ENCODE peak calls at places on chromosome 7, in eight cellular contexts. One of them, this sample, is unnamed.

GRCh38 chr7:78679477-78679876 is 774.0 kb downstream of the MAGI2 start:
- DNase-seq in kidney epithelial cell: no peak
- DNase-seq in cardiac muscle cell: no peak
- DNase-seq in fibroblast of pulmonary artery: no peak
- DNase-seq in body of pancreas: no peak
- DNase-seq in psoas muscle: no peak
- DNase-seq in cardiac fibroblast: no peak
- DNase-seq in GM23338: no peak
- DNase-seq in this sample: no peak

GRCh38 chr7:50182734-50183133 is 89.7 kb upstream of the ZPBP start:
- DNase-seq in kidney epithelial cell: no peak
- DNase-seq in cardiac muscle cell: no peak
- DNase-seq in fibroblast of pulmonary artery: no peak
- DNase-seq in body of pancreas: peak
- DNase-seq in psoas muscle: no peak
- DNase-seq in cardiac fibroblast: no peak
- DNase-seq in GM23338: peak
- DNase-seq in this sample: no peak

GRCh38 chr7:122362473-122362872 is 57.9 kb upstream of the FEZF1 start:
- DNase-seq in kidney epithelial cell: no peak
- DNase-seq in cardiac muscle cell: no peak
- DNase-seq in fibroblast of pulmonary artery: no peak
- DNase-seq in body of pancreas: no peak
- DNase-seq in psoas muscle: no peak
- DNase-seq in cardiac fibroblast: no peak
- DNase-seq in GM23338: no peak
- DNase-seq in this sample: no peak

GRCh38 chr7:66162622-66163021 is 42.5 kb upstream of the TPST1 start:
- DNase-seq in kidney epithelial cell: no peak
- DNase-seq in cardiac muscle cell: no peak
- DNase-seq in fibroblast of pulmonary artery: no peak
- DNase-seq in body of pancreas: no peak
- DNase-seq in psoas muscle: no peak
- DNase-seq in cardiac fibroblast: no peak
- DNase-seq in GM23338: no peak
- DNase-seq in this sample: no peak

GRCh38 chr7:28347462-28347861 is 64.9 kb upstream of the CREB5 start:
- DNase-seq in kidney epithelial cell: no peak
- DNase-seq in cardiac muscle cell: no peak
- DNase-seq in fibroblast of pulmonary artery: peak
- DNase-seq in body of pancreas: no peak
- DNase-seq in psoas muscle: no peak
- DNase-seq in cardiac fibroblast: peak
- DNase-seq in GM23338: no peak
- DNase-seq in this sample: no peak

GRCh38 chr7:101941481-101942383 is 124.3 kb downstream of the CUX1 start:
- DNase-seq in kidney epithelial cell: peak
- DNase-seq in cardiac muscle cell: no peak
- DNase-seq in fibroblast of pulmonary artery: peak
- DNase-seq in body of pancreas: peak
- DNase-seq in psoas muscle: no peak
- DNase-seq in cardiac fibroblast: peak
- DNase-seq in GM23338: no peak
- DNase-seq in this sample: no peak

GRCh38 chr7:4725014-4725951 is 43.2 kb downstream of the FOXK1 start:
- DNase-seq in kidney epithelial cell: peak
- DNase-seq in cardiac muscle cell: peak
- DNase-seq in fibroblast of pulmonary artery: peak
- DNase-seq in body of pancreas: peak
- DNase-seq in psoas muscle: peak
- DNase-seq in cardiac fibroblast: peak
- DNase-seq in GM23338: peak
- DNase-seq in this sample: no peak

GRCh38 chr7:125254521-125254920 is 324.9 kb upstream of the POT1 start:
- DNase-seq in kidney epithelial cell: no peak
- DNase-seq in cardiac muscle cell: no peak
- DNase-seq in fibroblast of pulmonary artery: no peak
- DNase-seq in body of pancreas: no peak
- DNase-seq in psoas muscle: no peak
- DNase-seq in cardiac fibroblast: no peak
- DNase-seq in GM23338: no peak
- DNase-seq in this sample: no peak

GRCh38 chr7:96116173-96116572 is 205.7 kb downstream of the SLC25A13 start:
- DNase-seq in kidney epithelial cell: no peak
- DNase-seq in cardiac muscle cell: no peak
- DNase-seq in fibroblast of pulmonary artery: no peak
- DNase-seq in body of pancreas: no peak
- DNase-seq in psoas muscle: no peak
- DNase-seq in cardiac fibroblast: no peak
- DNase-seq in GM23338: no peak
- DNase-seq in this sample: no peak

GRCh38 chr7:129021656-129022055 is 33.3 kb downstream of the TNPO3 start:
- DNase-seq in kidney epithelial cell: no peak
- DNase-seq in cardiac muscle cell: no peak
- DNase-seq in fibroblast of pulmonary artery: no peak
- DNase-seq in body of pancreas: no peak
- DNase-seq in psoas muscle: no peak
- DNase-seq in cardiac fibroblast: no peak
- DNase-seq in GM23338: no peak
- DNase-seq in this sample: no peak

GRCh38 chr7:46291064-46291463 is 370.0 kb upstream of the IGFBP3 start:
- DNase-seq in kidney epithelial cell: no peak
- DNase-seq in cardiac muscle cell: peak
- DNase-seq in fibroblast of pulmonary artery: no peak
- DNase-seq in body of pancreas: no peak
- DNase-seq in psoas muscle: no peak
- DNase-seq in cardiac fibroblast: peak
- DNase-seq in GM23338: no peak
- DNase-seq in this sample: no peak

GRCh38 chr7:47333131-47333887 is 248.6 kb downstream of the TNS3 start:
- DNase-seq in kidney epithelial cell: no peak
- DNase-seq in cardiac muscle cell: no peak
- DNase-seq in fibroblast of pulmonary artery: no peak
- DNase-seq in body of pancreas: no peak
- DNase-seq in psoas muscle: no peak
- DNase-seq in cardiac fibroblast: no peak
- DNase-seq in GM23338: no peak
- DNase-seq in this sample: no peak

GRCh38 chr7:82413237-82413636 is 30.3 kb downstream of the CACNA2D1 start:
- DNase-seq in kidney epithelial cell: no peak
- DNase-seq in cardiac muscle cell: peak
- DNase-seq in fibroblast of pulmonary artery: peak
- DNase-seq in body of pancreas: no peak
- DNase-seq in psoas muscle: no peak
- DNase-seq in cardiac fibroblast: peak
- DNase-seq in GM23338: peak
- DNase-seq in this sample: no peak

DNA sequence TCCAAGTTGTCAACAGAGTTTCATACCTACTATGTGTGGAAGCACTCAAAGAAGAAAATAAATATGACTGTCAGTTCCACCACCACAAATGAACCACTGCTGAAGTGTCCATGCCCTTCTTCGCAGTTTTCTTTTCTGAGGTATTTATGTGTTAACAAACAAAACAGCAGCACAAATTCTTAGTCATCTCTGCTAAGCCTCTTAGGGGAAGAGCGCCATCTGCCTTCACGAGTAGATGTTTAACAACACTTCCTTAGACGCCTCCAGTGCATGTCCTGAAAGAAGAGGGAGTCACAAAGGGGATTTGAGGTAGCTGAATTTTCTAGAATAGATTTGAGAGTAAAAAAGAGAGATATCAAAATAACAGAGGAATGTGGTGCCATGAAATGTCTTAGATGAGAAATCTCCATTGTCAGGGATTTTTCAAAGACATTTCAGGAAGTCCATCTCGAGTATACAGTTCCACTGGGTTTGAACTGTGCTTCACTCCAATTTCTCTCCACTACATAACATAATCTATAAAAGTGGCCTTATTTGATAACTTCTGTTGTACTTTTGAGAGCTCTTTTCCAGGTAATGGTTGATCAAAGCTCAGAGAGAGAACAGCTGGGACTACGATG is 775.3 kb upstream of the POM121L12 start:
- DNase-seq in kidney epithelial cell: no peak
- DNase-seq in cardiac muscle cell: peak
- DNase-seq in fibroblast of pulmonary artery: no peak
- DNase-seq in body of pancreas: no peak
- DNase-seq in psoas muscle: no peak
- DNase-seq in cardiac fibroblast: no peak
- DNase-seq in GM23338: peak
- DNase-seq in this sample: peak
- TF ChIP-seq CTCF in kidney epithelial cell: peak
- TF ChIP-seq CTCF in cardiac muscle cell: no peak
- TF ChIP-seq CTCF in fibroblast of pulmonary artery: no peak
- TF ChIP-seq CTCF in body of pancreas: peak
- TF ChIP-seq CTCF in psoas muscle: no peak
- TF ChIP-seq CTCF in cardiac fibroblast: no peak
- TF ChIP-seq CTCF in GM23338: peak
- TF ChIP-seq CTCF in this sample: peak

GRCh38 chr7:142668495-142668894 is 80.8 kb upstream of the PRSS1 start:
- DNase-seq in kidney epithelial cell: no peak
- DNase-seq in cardiac muscle cell: no peak
- DNase-seq in fibroblast of pulmonary artery: no peak
- DNase-seq in body of pancreas: no peak
- DNase-seq in psoas muscle: no peak
- DNase-seq in cardiac fibroblast: no peak
- DNase-seq in GM23338: no peak
- DNase-seq in this sample: no peak

GRCh38 chr7:142670504-142670903 is 78.8 kb upstream of the PRSS1 start:
- DNase-seq in kidney epithelial cell: no peak
- DNase-seq in cardiac muscle cell: no peak
- DNase-seq in fibroblast of pulmonary artery: no peak
- DNase-seq in body of pancreas: no peak
- DNase-seq in psoas muscle: no peak
- DNase-seq in cardiac fibroblast: no peak
- DNase-seq in GM23338: no peak
- DNase-seq in this sample: no peak

GRCh38 chr7:142671506-142671905 is 77.8 kb upstream of the PRSS1 start:
- DNase-seq in kidney epithelial cell: no peak
- DNase-seq in cardiac muscle cell: no peak
- DNase-seq in fibroblast of pulmonary artery: no peak
- DNase-seq in body of pancreas: no peak
- DNase-seq in psoas muscle: no peak
- DNase-seq in cardiac fibroblast: no peak
- DNase-seq in GM23338: no peak
- DNase-seq in this sample: no peak

GRCh38 chr7:142669074-142669654 is 80.1 kb upstream of the PRSS1 start:
- DNase-seq in kidney epithelial cell: no peak
- DNase-seq in cardiac muscle cell: no peak
- DNase-seq in fibroblast of pulmonary artery: peak
- DNase-seq in body of pancreas: no peak
- DNase-seq in psoas muscle: no peak
- DNase-seq in cardiac fibroblast: peak
- DNase-seq in GM23338: peak
- DNase-seq in this sample: no peak
- TF ChIP-seq CTCF in kidney epithelial cell: peak
- TF ChIP-seq CTCF in cardiac muscle cell: peak
- TF ChIP-seq CTCF in fibroblast of pulmonary artery: peak
- TF ChIP-seq CTCF in body of pancreas: peak
- TF ChIP-seq CTCF in psoas muscle: peak
- TF ChIP-seq CTCF in cardiac fibroblast: peak
- TF ChIP-seq CTCF in GM23338: peak
- TF ChIP-seq CTCF in this sample: peak

GRCh38 chr7:8277394-8277982 is 15.5 kb upstream of the ICA1 start:
- DNase-seq in kidney epithelial cell: no peak
- DNase-seq in cardiac muscle cell: peak
- DNase-seq in fibroblast of pulmonary artery: no peak
- DNase-seq in body of pancreas: peak
- DNase-seq in psoas muscle: no peak
- DNase-seq in cardiac fibroblast: peak
- DNase-seq in GM23338: peak
- DNase-seq in this sample: no peak
- TF ChIP-seq CTCF in kidney epithelial cell: no peak
- TF ChIP-seq CTCF in cardiac muscle cell: no peak
- TF ChIP-seq CTCF in fibroblast of pulmonary artery: no peak
- TF ChIP-seq CTCF in body of pancreas: peak
- TF ChIP-seq CTCF in psoas muscle: no peak
- TF ChIP-seq CTCF in cardiac fibroblast: no peak
- TF ChIP-seq CTCF in GM23338: peak
- TF ChIP-seq CTCF in this sample: peak

DNA sequence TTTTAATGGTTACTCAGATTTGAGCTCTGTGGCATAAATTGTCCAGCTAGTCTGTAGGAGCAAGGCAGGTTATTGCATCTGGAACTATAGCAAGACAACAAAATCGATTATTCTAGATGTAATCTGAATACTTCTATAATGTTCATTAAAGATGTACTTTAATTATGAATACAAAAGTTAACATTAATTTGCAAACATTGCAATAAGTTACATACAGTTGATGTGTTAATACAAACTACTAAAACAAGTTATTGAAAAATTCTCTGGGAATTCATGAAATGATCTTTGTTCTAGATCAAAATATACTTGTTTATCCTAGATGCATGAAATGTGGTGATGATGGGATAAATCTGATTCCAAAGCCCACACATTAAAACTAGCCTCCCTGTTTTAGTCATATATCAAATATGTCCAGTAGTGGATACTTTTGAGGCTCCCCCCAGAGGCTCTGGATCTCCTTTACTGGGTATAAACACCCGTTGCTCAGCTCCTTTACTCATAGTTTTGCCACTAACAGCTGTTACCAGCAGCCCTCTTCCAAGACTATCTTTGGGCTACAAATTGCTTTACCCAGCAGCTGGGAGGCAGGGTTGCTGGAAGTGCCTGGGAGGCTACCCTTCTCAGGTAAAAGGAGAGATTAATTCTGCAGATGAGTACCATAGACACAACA is 78.1 kb downstream of the ARL4A start:
- DNase-seq in kidney epithelial cell: no peak
- DNase-seq in cardiac muscle cell: no peak
- DNase-seq in fibroblast of pulmonary artery: no peak
- DNase-seq in body of pancreas: no peak
- DNase-seq in psoas muscle: no peak
- DNase-seq in cardiac fibroblast: peak
- DNase-seq in GM23338: no peak
- DNase-seq in this sample: no peak
- TF ChIP-seq CTCF in kidney epithelial cell: no peak
- TF ChIP-seq CTCF in cardiac muscle cell: no peak
- TF ChIP-seq CTCF in fibroblast of pulmonary artery: no peak
- TF ChIP-seq CTCF in body of pancreas: no peak
- TF ChIP-seq CTCF in psoas muscle: no peak
- TF ChIP-seq CTCF in cardiac fibroblast: no peak
- TF ChIP-seq CTCF in GM23338: no peak
- TF ChIP-seq CTCF in this sample: no peak

GRCh38 chr7:7212612-7213011 is 30.3 kb downstream of the C1GALT1 start:
- DNase-seq in kidney epithelial cell: no peak
- DNase-seq in cardiac muscle cell: no peak
- DNase-seq in fibroblast of pulmonary artery: no peak
- DNase-seq in body of pancreas: no peak
- DNase-seq in psoas muscle: no peak
- DNase-seq in cardiac fibroblast: peak
- DNase-seq in GM23338: peak
- DNase-seq in this sample: no peak
- TF ChIP-seq CTCF in kidney epithelial cell: no peak
- TF ChIP-seq CTCF in cardiac muscle cell: no peak
- TF ChIP-seq CTCF in fibroblast of pulmonary artery: no peak
- TF ChIP-seq CTCF in body of pancreas: no peak
- TF ChIP-seq CTCF in psoas muscle: no peak
- TF ChIP-seq CTCF in cardiac fibroblast: no peak
- TF ChIP-seq CTCF in GM23338: no peak
- TF ChIP-seq CTCF in this sample: no peak

DNA sequence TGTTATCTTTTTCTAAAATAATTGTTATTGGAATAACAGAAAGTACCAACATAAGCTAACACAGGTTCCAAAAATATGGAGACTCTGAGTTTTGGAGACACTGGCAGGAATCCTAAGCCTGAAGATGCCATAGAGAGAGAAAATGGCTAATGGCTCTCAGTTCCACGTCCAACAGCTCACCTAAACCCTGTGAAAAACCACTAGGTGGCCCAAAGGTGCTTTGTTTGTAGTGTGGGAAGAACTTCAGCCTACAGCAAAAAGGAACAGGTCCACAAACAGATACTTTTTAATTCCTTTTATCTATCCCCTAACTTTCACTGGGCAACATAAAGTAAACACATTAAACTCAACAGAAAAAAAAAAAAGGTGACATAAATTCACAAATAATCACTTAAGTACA is 272.3 kb downstream of the SEMA3D start:
- DNase-seq in kidney epithelial cell: no peak
- DNase-seq in cardiac muscle cell: peak
- DNase-seq in fibroblast of pulmonary artery: no peak
- DNase-seq in body of pancreas: no peak
- DNase-seq in psoas muscle: no peak
- DNase-seq in cardiac fibroblast: no peak
- DNase-seq in GM23338: peak
- DNase-seq in this sample: no peak
- TF ChIP-seq CTCF in kidney epithelial cell: peak
- TF ChIP-seq CTCF in cardiac muscle cell: no peak
- TF ChIP-seq CTCF in fibroblast of pulmonary artery: peak
- TF ChIP-seq CTCF in body of pancreas: no peak
- TF ChIP-seq CTCF in psoas muscle: no peak
- TF ChIP-seq CTCF in cardiac fibroblast: no peak
- TF ChIP-seq CTCF in GM23338: peak
- TF ChIP-seq CTCF in this sample: no peak